ENCODE peak calls at places on chromosome 18, in seven cellular contexts. F is BJ; A is HT1080; D is NCI-H345; Q is AML-193; E is COR-L47; B is CD8-positive, alpha-beta memory T cell. K is an unnamed sample.

GRCh38 chr18:13368080-13368813 is 149.7 kb downstream of the LDLRAD4 start:
- DNase-seq in F (no peak), A (no peak), D (no peak), Q (no peak), E (no peak), B (no peak), K (no peak)

GRCh38 chr18:37734406-37734805 is 168.8 kb upstream of the CELF4 start:
- DNase-seq in F (no peak), A (no peak), D (no peak), Q (no peak), E (no peak), B (no peak), K (no peak)

GRCh38 chr18:56003009-56003408 is 415.0 kb upstream of the TCF4 start:
- DNase-seq in F (no peak), A (no peak), D (no peak), Q (no peak), E (peak), B (no peak), K (no peak)

GRCh38 chr18:49023281-49023937 is 72.6 kb upstream of the SMAD7 start:
- DNase-seq in F (no peak), A (no peak), D (no peak), Q (no peak), E (no peak), B (no peak), K (peak)

GRCh38 chr18:67845035-67845434 is 328.5 kb upstream of the DSEL start:
- DNase-seq in F (no peak), A (no peak), D (no peak), Q (no peak), E (no peak), B (no peak), K (no peak)

GRCh38 chr18:11393486-11393885 is 215.9 kb upstream of the SLC35G4 start:
- DNase-seq in F (no peak), A (no peak), D (no peak), Q (no peak), E (no peak), B (no peak), K (no peak)

GRCh38 chr18:76006151-76006550 is 488.9 kb downstream of the ZNF516 start:
- DNase-seq in F (no peak), A (no peak), D (no peak), Q (no peak), E (no peak), B (no peak), K (no peak)

GRCh38 chr18:79361766-79362522 is 33.8 kb upstream of the NFATC1 start:
- DNase-seq in F (no peak), A (peak), D (no peak), Q (no peak), E (no peak), B (no peak), K (no peak)

GRCh38 chr18:2774669-2775068 is 72.1 kb upstream of the EMILIN2 start:
- DNase-seq in F (no peak), A (no peak), D (no peak), Q (no peak), E (no peak), B (no peak), K (no peak)

GRCh38 chr18:41933778-41934177 is 21.3 kb upstream of the PIK3C3 start:
- DNase-seq in F (no peak), A (no peak), D (no peak), Q (no peak), E (no peak), B (no peak), K (no peak)

GRCh38 chr18:61820842-61821241 is 72.0 kb downstream of the RNF152 start:
- DNase-seq in F (no peak), A (no peak), D (no peak), Q (no peak), E (no peak), B (no peak), K (no peak)

GRCh38 chr18:21194871-21195771 is 46.9 kb upstream of the GREB1L start:
- DNase-seq in F (no peak), A (peak), D (peak), Q (peak), E (peak), B (no peak), K (peak)

GRCh38 chr18:9348079-9348671 is 13.6 kb downstream of the TWSG1 start:
- DNase-seq in F (no peak), A (peak), D (no peak), Q (no peak), E (no peak), B (no peak), K (no peak)

GRCh38 chr18:61752973-61753372 is 139.8 kb downstream of the RNF152 start:
- DNase-seq in F (no peak), A (no peak), D (no peak), Q (no peak), E (no peak), B (no peak), K (no peak)

GRCh38 chr18:12791631-12792030 is 88.8 kb downstream of the PSMG2 start:
- DNase-seq in F (no peak), A (no peak), D (no peak), Q (no peak), E (no peak), B (no peak), K (no peak)

GRCh38 chr18:26279428-26279827 is 53.2 kb downstream of the TAF4B start:
- DNase-seq in F (no peak), A (no peak), D (no peak), Q (no peak), E (no peak), B (no peak), K (no peak)

GRCh38 chr18:70397259-70397925 is 108.5 kb downstream of the SOCS6 start:
- DNase-seq in F (no peak), A (peak), D (no peak), Q (no peak), E (no peak), B (no peak), K (no peak)

GRCh38 chr18:79564441-79564840 is 115.2 kb upstream of the CTDP1 start:
- DNase-seq in F (no peak), A (no peak), D (no peak), Q (no peak), E (no peak), B (no peak), K (no peak)

GRCh38 chr18:70332694-70333093 is 43.8 kb downstream of the SOCS6 start:
- DNase-seq in F (no peak), A (no peak), D (no peak), Q (no peak), E (no peak), B (no peak), K (no peak)

GRCh38 chr18:79401494-79402208 is 5.9 kb downstream of the NFATC1 start:
- DNase-seq in F (no peak), A (no peak), D (no peak), Q (no peak), E (no peak), B (no peak), K (no peak)

GRCh38 chr18:23073996-23074606 is 61.2 kb upstream of the CABLES1 start:
- DNase-seq in F (no peak), A (no peak), D (no peak), Q (no peak), E (no peak), B (no peak), K (no peak)

GRCh38 chr18:34386803-34387202 is 162.1 kb upstream of the NOL4 start:
- DNase-seq in F (no peak), A (no peak), D (no peak), Q (no peak), E (no peak), B (no peak), K (no peak)

GRCh38 chr18:31197676-31198075 is 35.0 kb upstream of the DSC1 start:
- DNase-seq in F (no peak), A (peak), D (peak), Q (no peak), E (peak), B (no peak), K (no peak)

GRCh38 chr18:68893396-68893795 is 95.5 kb downstream of the CCDC102B start:
- DNase-seq in F (no peak), A (no peak), D (no peak), Q (no peak), E (no peak), B (no peak), K (no peak)

GRCh38 chr18:32072321-32072720 is 19.4 kb upstream of the RNF138 start:
- DNase-seq in F (no peak), A (no peak), D (no peak), Q (peak), E (no peak), B (no peak), K (peak)

GRCh38 chr18:10015941-10016819 is 102.4 kb downstream of the VAPA start:
- DNase-seq in F (peak), A (peak), D (peak), Q (peak), E (peak), B (no peak), K (peak)

GRCh38 chr18:8702668-8703067 is 2.7 kb upstream of the MTCL1 start:
- DNase-seq in F (no peak), A (no peak), D (no peak), Q (no peak), E (no peak), B (no peak), K (no peak)

GRCh38 chr18:33557706-33558105 is 20.3 kb upstream of the ASXL3 start:
- DNase-seq in F (no peak), A (no peak), D (no peak), Q (no peak), E (no peak), B (no peak), K (no peak)

GRCh38 chr18:29164020-29164706 is 987.2 kb upstream of the CDH2 start:
- DNase-seq in F (peak), A (peak), D (no peak), Q (no peak), E (no peak), B (no peak), K (no peak)

GRCh38 chr18:36322734-36323133 is 25.2 kb downstream of the FHOD3 start:
- DNase-seq in F (no peak), A (no peak), D (no peak), Q (no peak), E (no peak), B (no peak), K (no peak)

GRCh38 chr18:50879302-50880107 is 587 bp downstream of the ME2 start:
- DNase-seq in F (no peak), A (peak), D (peak), Q (no peak), E (peak), B (peak), K (peak)

GRCh38 chr18:3447895-3448844 is 1.8 kb upstream of the TGIF1 start:
- DNase-seq in F (peak), A (peak), D (peak), Q (peak), E (peak), B (peak), K (peak)

GRCh38 chr18:49071365-49071764 is 120.6 kb upstream of the SMAD7 start:
- DNase-seq in F (no peak), A (no peak), D (no peak), Q (no peak), E (no peak), B (no peak), K (no peak)

GRCh38 chr18:33579147-33579867 is 1.3 kb downstream of the ASXL3 start:
- DNase-seq in F (no peak), A (no peak), D (peak), Q (no peak), E (peak), B (no peak), K (peak)

K was measured in OCI-LY7.